ENCODE peak calls at places on chromosome 13, in six cellular contexts. L is CD8-positive, alpha-beta memory T cell; B is mucosa of descending colon; C is body of pancreas; Z is ovary; U is pancreas. X is an unnamed sample.

GRCh38 chr13:109288151-109288709 is 498.2 kb downstream of the IRS2 start:
- DNase-seq in L (no peak), B (no peak), C (no peak), Z (no peak), U (no peak), X (no peak)

GRCh38 chr13:42832341-42833153 is 51.2 kb downstream of the FAM216B start:
- DNase-seq in L (no peak), B (no peak), C (peak; percentile 16), Z (peak; percentile 40), U (peak; percentile 12), X (no peak)

GRCh38 chr13:64154514-64154913 is 2738.9 kb upstream of the PCDH20 start:
- DNase-seq in L (no peak), B (no peak), C (no peak), Z (no peak), U (no peak), X (no peak)

GRCh38 chr13:67075239-67075638 is 154.9 kb downstream of the PCDH9 start:
- DNase-seq in L (no peak), B (no peak), C (no peak), Z (no peak), U (no peak), X (no peak)

GRCh38 chr13:29702912-29703351 is 107.4 kb upstream of the SLC7A1 start:
- DNase-seq in L (no peak), B (no peak), C (no peak), Z (no peak), U (no peak), X (no peak)

GRCh38 chr13:33176526-33176925 is 109.0 kb downstream of the STARD13 start:
- DNase-seq in L (no peak), B (no peak), C (no peak), Z (no peak), U (no peak), X (no peak)

GRCh38 chr13:72839831-72840426 is 58.0 kb downstream of the PIBF1 start:
- DNase-seq in L (peak; percentile 14), B (peak; percentile 77), C (peak; percentile 61), Z (no peak), U (peak; percentile 67), X (peak; percentile 45)

GRCh38 chr13:42707596-42707995 is 73.8 kb upstream of the FAM216B start:
- DNase-seq in L (no peak), B (no peak), C (no peak), Z (no peak), U (no peak), X (no peak)

GRCh38 chr13:79973533-79973963 is 367.4 kb downstream of the SPRY2 start:
- DNase-seq in L (no peak), B (no peak), C (peak; percentile 18), Z (no peak), U (no peak), X (peak; percentile 16)

GRCh38 chr13:43044720-43045301 is 21.4 kb downstream of the DNAJC15 start:
- DNase-seq in L (no peak), B (no peak), C (no peak), Z (no peak), U (no peak), X (no peak)

GRCh38 chr13:83220241-83220640 is 662.0 kb downstream of the SLITRK1 start:
- DNase-seq in L (no peak), B (no peak), C (no peak), Z (no peak), U (no peak), X (no peak)

GRCh38 chr13:102960959-102961358 is 105.3 kb downstream of the SLC10A2 start:
- DNase-seq in L (no peak), B (no peak), C (no peak), Z (no peak), U (no peak), X (no peak)

GRCh38 chr13:30639671-30640070 is 22.0 kb downstream of the USPL1 start:
- DNase-seq in L (no peak), B (no peak), C (no peak), Z (no peak), U (no peak), X (no peak)

GRCh38 chr13:80151016-80151415 is 189.9 kb downstream of the SPRY2 start:
- DNase-seq in L (no peak), B (no peak), C (no peak), Z (no peak), U (no peak), X (no peak)

GRCh38 chr13:41597348-41598041 is 140.1 kb downstream of the RGCC start:
- DNase-seq in L (no peak), B (no peak), C (no peak), Z (no peak), U (no peak), X (no peak)

GRCh38 chr13:38415233-38415632 is 65.6 kb downstream of the UFM1 start:
- DNase-seq in L (peak; percentile 6), B (no peak), C (no peak), Z (no peak), U (no peak), X (no peak)

GRCh38 chr13:106139407-106139806 is 396.1 kb downstream of the EFNB2 start:
- DNase-seq in L (no peak), B (no peak), C (no peak), Z (no peak), U (no peak), X (no peak)

GRCh38 chr13:97895383-97895782 is 58.1 kb upstream of the IPO5 start:
- DNase-seq in L (no peak), B (no peak), C (no peak), Z (no peak), U (no peak), X (no peak)

GRCh38 chr13:65985632-65986031 is 1244.5 kb downstream of the PCDH9 start:
- DNase-seq in L (no peak), B (peak; percentile 34), C (no peak), Z (no peak), U (no peak), X (no peak)

GRCh38 chr13:109785892-109786450 is 412 bp downstream of the IRS2 start:
- DNase-seq in L (no peak), B (no peak), C (no peak), Z (no peak), U (no peak), X (no peak)

GRCh38 chr13:113846639-113847318 is 17.1 kb downstream of the GAS6 start:
- DNase-seq in L (peak; percentile 40), B (peak; percentile 29), C (peak; percentile 9), Z (peak; percentile 8), U (no peak), X (no peak)
- H3K4me1 ChIP-seq in L (peaks cover 37% of the 10 kb centered on the region), B (peaks cover 17% of the 10 kb centered on the region), C (peaks cover 23% of the 10 kb centered on the region), Z (no peaks in the 10 kb centered on the region), U (no peaks in the 10 kb centered on the region), X (no peaks in the 10 kb centered on the region)

GRCh38 chr13:19742651-19743050 is 40.1 kb downstream of the PSPC1 start:
- DNase-seq in L (no peak), B (no peak), C (no peak), Z (no peak), U (no peak), X (no peak)

DNA sequence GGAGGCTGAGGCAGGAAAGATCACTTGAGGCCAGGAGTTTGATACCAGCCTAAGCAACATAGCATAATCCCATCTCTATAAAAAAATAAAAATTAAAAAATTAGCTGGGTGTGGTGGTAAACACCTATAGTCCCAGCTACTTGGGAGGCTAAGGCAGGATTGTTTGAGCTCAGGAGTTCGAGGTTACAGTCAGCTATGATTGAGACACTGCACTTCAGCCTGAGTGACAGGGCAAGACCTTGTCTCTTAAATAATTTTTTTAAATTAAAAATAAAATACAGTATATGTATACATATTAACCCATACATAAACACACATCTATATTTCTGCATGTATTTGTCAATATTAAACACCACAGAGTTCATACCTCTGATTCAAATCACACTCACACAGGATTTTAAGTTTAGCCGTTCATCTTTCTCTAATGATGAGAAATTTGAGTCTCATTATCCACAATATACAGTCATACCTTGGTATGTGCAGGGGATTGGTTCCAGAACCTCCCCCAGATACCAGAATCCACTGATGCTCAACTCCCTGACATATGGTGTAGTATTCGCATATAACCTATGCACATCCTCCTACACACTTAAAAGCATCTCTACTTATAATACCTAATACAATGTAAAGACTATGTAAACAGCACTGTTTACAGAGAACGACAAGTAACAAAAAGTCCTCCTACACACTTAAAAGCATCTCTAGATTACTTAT is 44.7 kb downstream of the PSPC1 start:
- DNase-seq in L (no peak), B (no peak), C (no peak), Z (no peak), U (no peak), X (no peak)
- H3K36me3 ChIP-seq in L (peaks cover 18% of the 10 kb centered on the region), B (no peaks in the 10 kb centered on the region), C (peaks cover 4% of the 10 kb centered on the region), Z (no peaks in the 10 kb centered on the region), U (no peaks in the 10 kb centered on the region), X (no peaks in the 10 kb centered on the region)

DNA sequence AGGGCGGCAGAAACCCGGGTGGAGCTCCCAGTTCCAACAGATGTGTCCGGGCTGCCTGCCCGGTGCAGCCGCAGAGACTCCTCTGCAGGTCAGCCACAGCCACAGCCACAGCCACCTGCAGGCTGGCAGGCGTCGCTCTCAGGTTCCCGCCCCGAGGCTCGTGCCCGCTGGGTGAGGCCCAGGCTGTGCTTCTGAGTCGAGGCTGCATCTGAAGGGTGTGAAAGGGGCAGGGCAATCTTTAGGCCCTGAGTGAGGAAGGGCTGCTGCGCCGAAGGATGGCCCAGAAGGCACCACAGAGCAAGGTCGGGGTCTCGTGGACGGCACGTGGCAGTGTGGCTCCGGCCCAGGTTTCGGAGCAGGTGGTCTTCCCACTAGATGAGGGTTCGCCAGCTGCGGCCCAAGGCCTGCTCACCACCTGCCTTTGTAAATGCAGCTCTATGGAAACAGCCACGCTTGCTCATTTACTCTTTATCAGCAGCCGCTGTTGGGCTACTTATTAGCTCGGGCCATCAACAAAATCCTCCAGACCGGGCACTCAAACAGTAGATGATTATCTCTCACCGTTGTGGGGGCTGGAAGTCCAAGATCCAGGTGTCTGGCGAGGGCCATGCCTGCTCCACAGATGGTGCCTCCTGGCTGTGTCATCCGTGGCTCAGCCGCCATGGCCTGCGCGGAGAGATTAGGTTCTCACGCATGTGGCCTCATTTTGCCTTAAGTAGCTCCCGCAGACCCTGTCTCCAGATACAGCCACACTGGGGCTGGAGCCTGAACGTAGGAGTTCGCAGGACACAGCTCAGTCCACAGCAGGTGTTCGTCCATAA is 40.3 kb upstream of the TFDP1 start:
- DNase-seq in L (no peak), B (no peak), C (no peak), Z (no peak), U (no peak), X (no peak)
- H3K4me1 ChIP-seq in L (no peaks in the 10 kb centered on the region), B (no peaks in the 10 kb centered on the region), C (peaks cover 6% of the 10 kb centered on the region), Z (peaks cover 2% of the 10 kb centered on the region), U (no peaks in the 10 kb centered on the region), X (no peaks in the 10 kb centered on the region)

DNA sequence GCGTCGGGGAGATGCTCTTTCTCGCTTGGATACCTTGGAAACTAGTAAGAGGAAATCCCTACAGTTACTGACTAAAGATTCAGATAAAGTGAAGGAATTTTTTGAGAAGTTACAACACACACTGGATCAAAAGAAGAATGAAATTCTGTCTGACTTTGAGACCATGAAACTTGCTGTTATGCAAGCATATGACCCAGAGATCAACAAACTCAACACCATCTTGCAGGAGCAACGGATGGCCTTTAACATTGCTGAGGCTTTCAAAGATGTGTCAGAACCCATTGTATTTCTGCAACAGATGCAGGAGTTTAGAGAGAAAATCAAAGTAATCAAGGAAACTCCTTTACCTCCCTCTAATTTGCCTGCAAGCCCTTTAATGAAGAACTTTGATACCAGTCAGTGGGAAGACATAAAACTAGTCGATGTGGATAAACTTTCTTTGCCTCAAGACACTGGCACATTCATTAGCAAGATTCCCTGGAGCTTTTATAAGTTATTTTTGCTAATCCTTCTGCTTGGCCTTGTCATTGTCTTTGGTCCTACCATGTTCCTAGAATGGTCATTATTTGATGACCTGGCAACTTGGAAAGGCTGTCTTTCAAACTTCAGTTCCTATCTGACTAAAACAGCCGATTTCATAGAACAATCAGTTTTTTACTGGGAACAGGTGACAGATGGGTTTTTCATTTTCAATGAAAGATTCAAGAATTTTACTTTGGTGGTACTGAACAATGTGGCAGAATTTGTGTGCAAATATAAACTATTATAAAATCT is 2.7 kb upstream of the KCNRG start:
- DNase-seq in L (no peak), B (no peak), C (no peak), Z (no peak), U (no peak), X (no peak)
- H3K36me3 ChIP-seq in L (peaks cover 18% of the 10 kb centered on the region), B (no peaks in the 10 kb centered on the region), C (no peaks in the 10 kb centered on the region), Z (no peaks in the 10 kb centered on the region), U (no peaks in the 10 kb centered on the region), X (no peaks in the 10 kb centered on the region)

GRCh38 chr13:27824121-27824520 is 31.8 kb downstream of the GSX1 start:
- DNase-seq in L (no peak), B (no peak), C (no peak), Z (no peak), U (no peak), X (no peak)
- H3K4me1 ChIP-seq in L (peaks cover 3% of the 10 kb centered on the region), B (peaks cover 5% of the 10 kb centered on the region), C (peaks cover 12% of the 10 kb centered on the region), Z (no peaks in the 10 kb centered on the region), U (no peaks in the 10 kb centered on the region), X (peaks cover 3% of the 10 kb centered on the region)

X was measured in iPS DF 6.9.